ENCODE peak calls at places on chromosome 20, in eight cellular contexts. X, B, Z, A, E, L, S and M are unnamed samples.

GRCh38 chr20:47357296-47358051 is 975 bp upstream of the ZMYND8 start:
- DNase-seq in S (peak; percentile 89), E (peak; percentile 96), X (peak; percentile 99), L (peak; percentile 78), Z (peak; percentile 90), B (peak; percentile 91), A (peak; percentile 42), M (peak; percentile 87)

GRCh38 chr20:34524426-34524825 is 8.2 kb downstream of the DYNLRB1 start:
- DNase-seq in L (no peak), B (no peak), X (no peak), Z (no peak), E (no peak), A (no peak), S (no peak), M (no peak)

GRCh38 chr20:10171864-10172751 is 46.5 kb upstream of the SNAP25 start:
- DNase-seq in L (peak; percentile 9), B (peak; percentile 58), Z (peak; percentile 65), S (peak; percentile 47), A (peak; percentile 89), X (peak; percentile 66), E (peak; percentile 60), M (peak; percentile 91)

GRCh38 chr20:45157977-45158376 is 16.7 kb upstream of the PI3 start:
- DNase-seq in Z (peak; percentile 84), X (no peak), A (no peak), S (peak; percentile 81), E (peak; percentile 96), L (peak; percentile 92), B (peak; percentile 78), M (peak; percentile 23)

GRCh38 chr20:58555078-58555765 is 40.0 kb upstream of the APCDD1L start:
- DNase-seq in L (peak; percentile 77), S (peak; percentile 90), B (peak; percentile 74), X (no peak), E (peak; percentile 98), Z (peak; percentile 97), A (no peak), M (peak; percentile 95)

GRCh38 chr20:53609501-53610445 is 16.1 kb upstream of the ZNF217 start:
- DNase-seq in L (no peak), B (peak; percentile 61), X (peak; percentile 79), Z (peak; percentile 42), S (peak; percentile 49), E (peak; percentile 93), A (no peak), M (no peak)

GRCh38 chr20:45611054-45611453 is 18.5 kb upstream of the WFDC10A start:
- DNase-seq in B (peak; percentile 16), Z (peak; percentile 88), A (no peak), S (peak; percentile 86), L (peak; percentile 97), E (peak; percentile 85), X (no peak), M (peak; percentile 42)

GRCh38 chr20:58236612-58237317 is 8.3 kb upstream of the ANKRD60 start:
- DNase-seq in A (peak; percentile 89), X (peak; percentile 77), S (peak; percentile 47), L (peak; percentile 58), B (peak; percentile 63), E (peak; percentile 90), Z (peak; percentile 83), M (peak; percentile 92)

GRCh38 chr20:1462001-1462400 is 4.6 kb downstream of the NSFL1C start:
- DNase-seq in X (no peak), E (no peak), S (no peak), A (no peak), Z (no peak), B (no peak), L (no peak), M (no peak)

GRCh38 chr20:38217791-38218565 is 42.6 kb downstream of the KIAA1755 start:
- DNase-seq in Z (peak; percentile 98), X (peak; percentile 84), E (peak; percentile 93), L (peak; percentile 90), B (peak; percentile 83), A (peak; percentile 63), S (peak; percentile 94), M (peak; percentile 99)

GRCh38 chr20:59825944-59826759 is 107.3 kb downstream of the SYCP2 start:
- DNase-seq in X (no peak), B (no peak), L (peak; percentile 80), Z (no peak), A (peak; percentile 6), E (peak; percentile 74), S (no peak), M (peak; percentile 86)

GRCh38 chr20:10521068-10521834 is 86.1 kb downstream of the SLX4IP start:
- DNase-seq in Z (peak; percentile 88), B (peak; percentile 76), A (no peak), E (peak; percentile 84), S (peak; percentile 87), L (peak; percentile 81), X (no peak), M (peak; percentile 91)

GRCh38 chr20:35954907-35955251 is 577 bp upstream of the SCAND1 start:
- DNase-seq in Z (peak; percentile 77), X (no peak), S (peak; percentile 29), L (no peak), B (peak; percentile 66), E (peak; percentile 30), A (no peak), M (peak; percentile 89)

GRCh38 chr20:1465470-1466210 is 1.0 kb downstream of the NSFL1C start:
- DNase-seq in E (peak; percentile 55), X (no peak), L (peak; percentile 65), Z (peak; percentile 59), A (no peak), S (peak; percentile 55), B (no peak), M (no peak)

GRCh38 chr20:958936-959815 is 42.9 kb downstream of the RSPO4 start:
- DNase-seq in X (no peak), L (no peak), E (no peak), Z (no peak), A (peak; percentile 41), B (no peak), S (no peak), M (no peak)

GRCh38 chr20:47521059-47521808 is 19.5 kb downstream of the NCOA3 start:
- DNase-seq in E (no peak), Z (no peak), S (no peak), X (peak; percentile 31), L (peak; percentile 43), A (no peak), B (no peak), M (no peak)

GRCh38 chr20:6407163-6407562 is 284.3 kb upstream of the FERMT1 start:
- DNase-seq in A (no peak), X (no peak), B (no peak), E (no peak), L (peak; percentile 11), Z (no peak), S (no peak), M (no peak)

GRCh38 chr20:57773059-57773815 is 63.4 kb upstream of the PMEPA1 start:
- DNase-seq in Z (no peak), E (no peak), B (no peak), L (no peak), X (no peak), A (no peak), S (no peak), M (no peak)

GRCh38 chr20:43914697-43915208 is at the start of gene TOX2:
- DNase-seq in A (peak; percentile 96), Z (peak; percentile 73), E (no peak), X (peak; percentile 24), S (no peak), B (peak; percentile 49), L (no peak), M (no peak)

GRCh38 chr20:62121776-62122658 is at the start of gene LSM14B:
- DNase-seq in S (peak; percentile 86), Z (peak; percentile 99), A (peak; percentile 99), B (peak; percentile 96), E (peak; percentile 98), X (peak; percentile 97), L (peak; percentile 97), M (peak; percentile 100)

GRCh38 chr20:62119591-62120364 is 2.5 kb upstream of the LSM14B start:
- DNase-seq in E (no peak), A (no peak), Z (no peak), S (no peak), B (no peak), X (no peak), L (no peak), M (peak; percentile 41)

GRCh38 chr20:62120365-62120762 is 1.9 kb upstream of the LSM14B start:
- DNase-seq in E (no peak), B (no peak), L (no peak), A (no peak), X (no peak), S (no peak), Z (no peak), M (peak; percentile 43)

GRCh38 chr20:62122659-62123449 is 579 bp downstream of the LSM14B start:
- DNase-seq in A (peak; percentile 78), X (no peak), S (no peak), L (peak; percentile 35), Z (peak; percentile 69), E (peak; percentile 50), B (peak; percentile 28), M (peak; percentile 89)

GRCh38 chr20:62120990-62121775 is 1.1 kb upstream of the LSM14B start:
- DNase-seq in S (peak; percentile 48), A (no peak), Z (peak; percentile 86), B (peak; percentile 74), E (peak; percentile 50), L (no peak), X (no peak), M (no peak)
- H3K4me2 ChIP-seq in S (peak overlapping the region; percentile 94), A (peak overlapping the region; percentile 92), Z (peak overlapping the region; percentile 86), B (peak overlapping the region; percentile 70), E (peak overlapping the region; percentile 97), L (peak overlapping the region; percentile 90), X (peak overlapping the region; percentile 68), M (peak overlapping the region; percentile 84)

DNA sequence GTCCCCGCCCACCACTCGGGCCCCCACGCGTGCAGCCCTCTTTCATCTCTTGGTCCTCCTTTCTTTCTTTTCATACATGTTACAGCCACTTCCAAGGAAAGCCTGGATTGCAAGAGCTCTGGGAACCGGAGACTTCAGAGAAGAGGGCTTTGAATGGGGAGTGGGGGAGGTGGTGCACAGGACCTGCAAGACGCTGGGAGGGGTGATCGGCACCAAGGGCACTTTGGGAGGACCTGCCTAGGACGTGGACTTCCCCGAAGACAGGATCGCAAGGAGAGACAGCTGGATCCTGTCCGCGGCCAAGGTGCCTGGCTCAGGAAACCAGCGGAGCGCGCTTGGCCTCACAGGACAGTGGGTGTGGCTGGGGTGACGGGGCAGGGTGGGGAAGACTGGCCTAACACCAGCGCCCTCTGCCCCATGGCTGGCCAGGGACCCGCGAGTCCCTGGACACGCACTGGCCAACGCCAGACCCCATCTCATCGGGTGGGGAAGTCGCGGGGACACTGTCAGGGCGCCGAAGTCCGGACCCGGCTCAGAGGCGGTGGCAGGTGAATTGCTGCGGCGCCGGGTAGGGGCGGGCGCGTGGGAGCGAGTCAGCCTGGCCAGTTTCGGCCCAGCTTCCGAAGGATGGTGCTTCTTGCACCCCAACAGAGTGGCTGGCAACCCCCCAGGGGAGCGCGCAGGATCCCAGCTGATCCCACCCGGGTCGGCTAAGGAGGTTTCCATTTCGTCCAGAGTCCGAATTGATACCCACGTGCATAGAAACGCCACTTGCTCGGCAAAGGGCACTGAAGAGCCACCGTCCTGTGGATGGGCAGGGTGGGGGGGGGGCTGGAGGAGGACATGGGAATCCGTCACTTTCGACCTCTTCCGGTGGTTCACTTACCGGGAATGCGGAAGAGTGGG is 714 bp upstream of the THBD start:
- DNase-seq in A (no peak), B (peak; percentile 63), Z (peak; percentile 68), X (peak; percentile 65), E (peak; percentile 44), S (peak; percentile 29), L (peak; percentile 47), M (no peak)
- H3K4me3 ChIP-seq in A (no peak overlapping the region), B (peak overlapping the region; percentile 55), Z (peak overlapping the region; percentile 77), X (no peak overlapping the region), E (peak overlapping the region; percentile 73), S (peak overlapping the region; percentile 61), L (peak overlapping the region; percentile 17), M (peak overlapping the region; percentile 75)

GRCh38 chr20:63123326-63123725 is 92.6 kb downstream of the YTHDF1 start:
- DNase-seq in S (no peak), L (no peak), E (no peak), Z (no peak), X (no peak), B (no peak), A (no peak), M (peak; percentile 66)
- H3K27me3 ChIP-seq in S (peaks cover 5% of the 10 kb centered on the region), L (no peaks in the 10 kb centered on the region), E (peaks cover 6% of the 10 kb centered on the region), Z (peaks cover 27% of the 10 kb centered on the region), X (no peaks in the 10 kb centered on the region), B (no peaks in the 10 kb centered on the region), A (peaks cover 44% of the 10 kb centered on the region), M (peaks cover 19% of the 10 kb centered on the region)

GRCh38 chr20:39661833-39662232 is 699.7 kb downstream of the DHX35 start:
- DNase-seq in E (no peak), B (peak; percentile 7), L (peak; percentile 31), X (no peak), Z (peak; percentile 66), A (no peak), S (peak; percentile 47), M (no peak)
- H3K4me2 ChIP-seq in E (no peak overlapping the region), B (no peak overlapping the region), L (no peak overlapping the region), X (no peak overlapping the region), Z (peak overlapping the region; percentile 11), A (peak overlapping the region; percentile 21), S (peak overlapping the region; percentile 39), M (peak overlapping the region; percentile 25)